ENCODE peak calls at places on chromosomes 6 and 20, in four cellular contexts. A is ovary, N is lower leg skin, H is A549. X is an unnamed sample.

GRCh38 chr6:47160702-47161101 is 118.6 kb upstream of the ADGRF1 start:
- DNase-seq in A (no peak), N (no peak), H (no peak), X (no peak)

GRCh38 chr6:63576985-63577712 is 4.9 kb downstream of the LOC128125822 start:
- DNase-seq in A (no peak), N (no peak), H (no peak), X (no peak)

GRCh38 chr6:57243954-57244353 is 21.8 kb upstream of the RAB23 start:
- DNase-seq in A (no peak), N (no peak), H (no peak), X (no peak)

GRCh38 chr6:2793491-2794151 is 28.4 kb downstream of the WRNIP1 start:
- DNase-seq in A (no peak), N (no peak), H (no peak), X (no peak)

GRCh38 chr20:36062799-36063198 is 91.7 kb upstream of the EPB41L1 start:
- DNase-seq in A (no peak), N (no peak), H (no peak), X (no peak)

GRCh38 chr6:156778615-156779205 is 1.5 kb downstream of the ARID1B start:
- DNase-seq in A (peak), N (peak), H (no peak), X (no peak)

GRCh38 chr6:29912840-29913239 is 29.5 kb upstream of the HLA-A start:
- DNase-seq in A (no peak), N (no peak), H (no peak), X (no peak)

GRCh38 chr20:21156266-21156665 is 30.4 kb downstream of the KIZ start:
- DNase-seq in A (no peak), N (no peak), H (no peak), X (no peak)

GRCh38 chr20:4136078-4136966 is 121.0 kb upstream of the RNF24 start:
- DNase-seq in A (no peak), N (peak), H (peak), X (no peak)

GRCh38 chr6:7156666-7157278 is 49.0 kb downstream of the RREB1 start:
- DNase-seq in A (no peak), N (no peak), H (no peak), X (no peak)
- TF ChIP-seq POLR2A in A (no peak), N (no peak), H (no peak), X (no peak)

GRCh38 chr6:121309768-121310473 is 24.4 kb downstream of the TBC1D32 start:
- DNase-seq in A (no peak), N (no peak), H (no peak), X (no peak)

GRCh38 chr6:121302882-121303281 is 31.4 kb downstream of the TBC1D32 start:
- DNase-seq in A (no peak), N (no peak), H (no peak), X (no peak)

GRCh38 chr6:121310495-121310894 is 23.8 kb downstream of the TBC1D32 start:
- DNase-seq in A (no peak), N (no peak), H (no peak), X (no peak)

DNA sequence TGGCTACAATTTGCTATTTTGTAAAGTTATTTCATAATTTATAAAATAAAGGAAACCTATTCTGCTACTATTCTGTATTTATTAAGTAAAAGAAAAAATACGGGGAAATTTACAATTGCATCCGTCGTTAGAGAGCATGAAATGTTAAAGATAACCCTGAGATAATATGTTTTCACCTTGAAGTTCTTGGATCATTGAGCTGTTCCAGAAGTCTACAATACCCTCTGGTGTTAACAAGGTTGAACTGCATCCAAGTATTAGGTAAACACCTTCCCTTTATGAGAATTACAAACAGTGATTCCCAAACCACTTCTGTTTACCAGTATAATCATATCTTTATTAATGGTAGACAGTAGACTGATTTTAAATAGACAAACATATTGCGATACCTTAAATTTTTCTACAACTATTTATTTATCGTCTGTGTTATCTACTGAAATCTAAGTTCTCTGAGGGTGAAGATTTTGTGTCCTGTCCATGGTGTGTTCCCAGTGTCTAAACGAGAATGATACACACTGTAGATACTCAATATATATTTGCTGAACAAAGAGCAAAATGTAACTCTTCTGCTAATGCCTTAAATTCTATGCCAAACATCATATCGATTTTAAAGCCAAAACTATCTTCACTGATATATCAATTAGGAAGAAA is 28.2 kb downstream of the TBC1D32 start:
- DNase-seq in A (no peak), N (no peak), H (peak), X (no peak)
- TF ChIP-seq CTCF in A (no peak), N (no peak), H (peak), X (peak)

GRCh38 chr6:15551798-15552197 is 111.0 kb downstream of the DTNBP1 start:
- DNase-seq in A (no peak), N (no peak), H (no peak), X (no peak)
- TF ChIP-seq POLR2A in A (no peak), N (no peak), H (no peak), X (no peak)

GRCh38 chr20:46324960-46325703 is 16.8 kb upstream of the CDH22 start:
- DNase-seq in A (no peak), N (no peak), H (peak), X (no peak)
- TF ChIP-seq CTCF in A (no peak), N (no peak), H (peak), X (peak)

GRCh38 chr20:407097-407952 is 774 bp upstream of the RBCK1 start:
- DNase-seq in A (peak), N (peak), H (peak), X (no peak)

GRCh38 chr20:408843-409696 is 971 bp downstream of the RBCK1 start:
- DNase-seq in A (no peak), N (no peak), H (no peak), X (no peak)

GRCh38 chr20:407953-408842 is at the start of gene RBCK1:
- DNase-seq in A (peak), N (peak), H (peak), X (no peak)

GRCh38 chr20:412081-412480 is 4.0 kb downstream of the RBCK1 start:
- DNase-seq in A (no peak), N (no peak), H (no peak), X (no peak)

DNA sequence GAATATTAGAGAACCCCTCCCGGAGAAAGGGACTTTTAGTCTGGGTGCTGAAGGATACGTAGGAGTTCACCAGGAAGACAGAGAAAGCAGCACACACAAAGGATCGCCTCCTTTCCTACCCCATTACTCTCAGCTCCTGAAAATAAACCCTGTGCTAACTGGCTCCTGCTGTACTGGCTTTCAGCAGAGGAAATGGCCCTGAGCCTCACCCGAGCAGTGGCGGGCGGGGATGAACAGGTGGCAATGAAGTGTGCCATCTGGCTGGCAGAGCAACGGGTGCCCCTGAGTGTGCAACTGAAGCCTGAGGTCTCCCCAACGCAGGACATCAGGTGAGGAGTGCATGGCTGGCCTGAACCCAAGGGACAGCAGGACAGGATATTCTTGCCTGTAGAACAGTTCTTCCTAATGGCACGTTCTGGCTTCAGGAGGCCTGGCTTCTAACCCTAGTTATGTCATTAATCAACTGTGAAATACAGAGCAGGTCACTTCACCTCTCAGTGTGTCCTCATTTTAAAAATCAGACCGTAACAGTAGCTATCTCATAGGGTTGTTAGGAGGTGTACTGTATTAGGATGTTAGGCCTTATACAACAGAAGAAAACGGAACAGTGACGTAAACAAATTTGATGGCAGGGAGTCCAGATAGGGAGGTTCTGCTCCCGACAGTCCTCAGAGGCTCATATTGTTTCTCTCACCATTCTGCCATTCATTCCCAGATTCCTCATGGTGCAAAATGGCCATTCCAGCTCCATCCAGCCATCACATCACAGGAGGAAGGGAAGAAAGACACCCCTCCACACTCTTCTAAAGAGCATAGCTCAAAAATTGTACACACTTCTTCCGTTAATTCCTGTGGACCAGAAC is 1.8 kb downstream of the RBCK1 start:
- DNase-seq in A (no peak), N (no peak), H (no peak), X (no peak)
- TF ChIP-seq POLR2A in A (no peak), N (no peak), H (no peak), X (no peak)

DNA sequence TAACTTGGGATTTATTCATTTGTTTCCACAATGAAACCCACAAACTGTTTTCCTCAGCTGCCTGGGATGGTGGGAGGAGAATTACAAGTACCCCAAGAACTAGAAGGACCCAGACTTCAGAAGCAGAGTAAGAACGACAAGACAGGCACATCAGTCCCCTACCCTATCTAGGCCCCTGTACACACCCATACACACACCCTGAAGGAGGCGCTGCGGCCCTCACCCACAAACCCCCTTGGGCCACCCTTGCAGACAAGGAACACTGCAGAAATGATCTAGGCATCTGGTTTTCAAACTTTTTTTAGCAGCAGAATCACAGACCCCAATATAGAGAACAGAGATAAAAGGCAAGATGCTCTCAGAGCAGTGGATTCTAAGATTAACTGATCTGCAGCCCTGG is 55.0 kb downstream of the TRERF1 start:
- DNase-seq in A (no peak), N (peak), H (no peak), X (no peak)
- TF ChIP-seq CTCF in A (no peak), N (no peak), H (no peak), X (no peak)

DNA sequence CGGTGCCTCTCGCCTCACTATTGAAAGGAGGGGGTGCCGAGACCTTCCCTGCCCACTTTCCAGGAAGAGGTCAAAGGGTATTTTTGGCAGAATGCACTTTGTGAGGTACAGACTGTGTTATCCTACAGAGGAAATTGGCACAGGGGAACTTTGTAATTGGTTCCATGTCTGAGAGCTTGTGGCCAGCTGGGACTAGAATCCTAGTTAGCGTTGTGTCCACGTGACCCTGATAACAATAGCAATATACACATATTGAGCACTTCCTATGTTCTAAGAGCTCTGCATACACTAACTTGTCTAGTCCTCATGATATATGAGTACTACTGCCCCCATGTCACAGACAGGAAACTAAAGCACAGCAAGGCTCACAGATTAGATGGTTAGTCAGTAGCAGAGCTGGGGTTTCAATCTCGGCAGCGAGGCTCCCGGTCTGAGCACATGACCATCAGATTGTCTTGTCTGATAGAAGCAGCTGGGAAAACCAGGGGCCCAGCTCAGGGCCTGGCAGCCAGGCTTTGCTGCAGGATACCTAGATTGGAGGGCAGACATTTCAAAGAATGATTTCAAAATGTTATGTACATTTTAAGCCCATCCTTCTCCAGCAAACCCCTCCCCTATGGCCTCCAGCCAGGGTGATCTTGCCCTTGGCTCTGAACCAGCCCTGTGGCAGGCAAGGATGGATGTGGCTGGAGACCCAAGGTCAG is 1.4 kb downstream of the MAPK13 start:
- DNase-seq in A (peak), N (peak), H (no peak), X (no peak)
- TF ChIP-seq POLR2A in A (no peak), N (no peak), H (no peak), X (no peak)